ENCODE peak calls at places on chromosome 3, in four cellular contexts. G, Y, W and V are unnamed samples. For H3K36me3, the result is how much of the 10 kb centered on the place peaks cover.

GRCh38 chr3:71912839-71913495 is 128.0 kb upstream of the PROK2 start:
- DNase-seq in G (no peak), Y (no peak), W (no peak), V (no peak)

GRCh38 chr3:14602804-14603644 is 48.5 kb upstream of the CCDC174 start:
- DNase-seq in W (no peak), G (no peak), Y (no peak), V (no peak)

GRCh38 chr3:99909714-99910508 is 92.2 kb downstream of the CMSS1 start:
- DNase-seq in W (no peak), G (no peak), Y (no peak), V (no peak)

GRCh38 chr3:12227833-12228232 is 61.0 kb upstream of the PPARG start:
- DNase-seq in Y (no peak), W (no peak), G (no peak), V (no peak)

GRCh38 chr3:134525293-134525692 is 39.4 kb downstream of the CEP63 start:
- DNase-seq in G (no peak), Y (no peak), W (no peak), V (no peak)

GRCh38 chr3:187967097-187967496 is 186.9 kb upstream of the LPP start:
- DNase-seq in W (no peak), Y (no peak), G (no peak), V (no peak)

GRCh38 chr3:150757768-150758167 is 5.2 kb downstream of the SIAH2 start:
- DNase-seq in Y (no peak), G (no peak), W (no peak), V (no peak)

GRCh38 chr3:123535580-123535979 is 49.3 kb downstream of the HACD2 start:
- DNase-seq in W (no peak), G (no peak), Y (no peak), V (no peak)

GRCh38 chr3:115160295-115160694 is 13.2 kb upstream of the ZBTB20 start:
- DNase-seq in W (no peak), G (no peak), Y (no peak), V (no peak)

GRCh38 chr3:101131767-101132166 is 138.5 kb upstream of the ABI3BP start:
- DNase-seq in G (no peak), W (no peak), Y (no peak), V (no peak)

GRCh38 chr3:102747611-102748010 is 312.8 kb downstream of the ZPLD1 start:
- DNase-seq in Y (no peak), G (no peak), W (no peak), V (no peak)

GRCh38 chr3:50450135-50450911 is 53.1 kb downstream of the CACNA2D2 start:
- DNase-seq in W (peak), Y (peak), G (peak), V (peak)

GRCh38 chr3:151567477-151567876 is 106.6 kb upstream of the IGSF10 start:
- DNase-seq in W (no peak), G (no peak), Y (no peak), V (no peak)

GRCh38 chr3:29514170-29514569 is 233.3 kb downstream of the RBMS3 start:
- DNase-seq in G (no peak), W (no peak), Y (no peak), V (no peak)

GRCh38 chr3:4751057-4752051 is 227.9 kb upstream of the BHLHE40 start:
- DNase-seq in Y (no peak), G (no peak), W (no peak), V (no peak)

GRCh38 chr3:11671648-11672100 is 28.0 kb upstream of the VGLL4 start:
- DNase-seq in G (no peak), Y (no peak), W (no peak), V (no peak)

GRCh38 chr3:156808025-156808424 is 18.1 kb upstream of the LEKR1 start:
- DNase-seq in Y (no peak), G (no peak), W (no peak), V (no peak)

GRCh38 chr3:126077754-126078153 is 6.2 kb downstream of the SLC41A3 start:
- DNase-seq in G (no peak), W (no peak), Y (no peak), V (no peak)

GRCh38 chr3:59425942-59426341 is 376.1 kb upstream of the CFAP20DC start:
- DNase-seq in G (no peak), W (no peak), Y (no peak), V (no peak)

GRCh38 chr3:126156468-126156867 is 23.9 kb downstream of the ALDH1L1 start:
- DNase-seq in G (no peak), Y (no peak), W (no peak), V (no peak)

GRCh38 chr3:157129782-157130137 is 30.2 kb downstream of the CCNL1 start:
- DNase-seq in G (no peak), W (no peak), Y (no peak), V (no peak)

GRCh38 chr3:56123487-56123886 is 344.8 kb downstream of the ERC2 start:
- DNase-seq in G (no peak), Y (no peak), W (no peak), V (no peak)

GRCh38 chr3:41301548-41301947 is 102.2 kb downstream of the CTNNB1 start:
- DNase-seq in G (no peak), W (no peak), Y (no peak), V (no peak)

GRCh38 chr3:53570709-53571108 is 76.3 kb downstream of the CACNA1D start:
- DNase-seq in W (no peak), G (no peak), Y (no peak), V (no peak)

GRCh38 chr3:28347374-28348285 is 891 bp upstream of the ZCWPW2 start:
- DNase-seq in G (no peak), W (no peak), Y (no peak), V (no peak)

GRCh38 chr3:120338517-120338916 is 10.6 kb downstream of the LRRC58 start:
- DNase-seq in Y (no peak), W (no peak), G (no peak), V (no peak)
- H3K36me3 ChIP-seq in Y (under half), W (under half), G (under half), V (under half)

GRCh38 chr3:18098960-18099587 is 326.1 kb downstream of the SATB1 start:
- DNase-seq in W (no peak), Y (no peak), G (no peak), V (no peak)
- TF ChIP-seq EP300 in W (no peak), Y (no peak), G (no peak), V (no peak)

GRCh38 chr3:23656821-23657220 is 148.9 kb upstream of the UBE2E1 start:
- DNase-seq in G (no peak), Y (no peak), W (no peak), V (no peak)

GRCh38 chr3:23662079-23662617 is 143.6 kb upstream of the UBE2E1 start:
- DNase-seq in W (no peak), Y (no peak), G (no peak), V (no peak)

GRCh38 chr3:23657647-23658046 is 148.1 kb upstream of the UBE2E1 start:
- DNase-seq in G (no peak), Y (no peak), W (no peak), V (no peak)

GRCh38 chr3:23659274-23659673 is 146.5 kb upstream of the UBE2E1 start:
- DNase-seq in G (no peak), Y (no peak), W (no peak), V (no peak)

GRCh38 chr3:23659840-23660430 is 145.8 kb upstream of the UBE2E1 start:
- DNase-seq in W (no peak), Y (no peak), G (no peak), V (no peak)
- H3K4me3 ChIP-seq in W (no peak), Y (no peak), G (no peak), V (no peak)

GRCh38 chr3:147744967-147745366 is 335.8 kb downstream of the ZIC1 start:
- DNase-seq in G (no peak), W (no peak), Y (no peak), V (no peak)
- H3K36me3 ChIP-seq in G (under half), W (under half), Y (under half), V (under half)

DNA sequence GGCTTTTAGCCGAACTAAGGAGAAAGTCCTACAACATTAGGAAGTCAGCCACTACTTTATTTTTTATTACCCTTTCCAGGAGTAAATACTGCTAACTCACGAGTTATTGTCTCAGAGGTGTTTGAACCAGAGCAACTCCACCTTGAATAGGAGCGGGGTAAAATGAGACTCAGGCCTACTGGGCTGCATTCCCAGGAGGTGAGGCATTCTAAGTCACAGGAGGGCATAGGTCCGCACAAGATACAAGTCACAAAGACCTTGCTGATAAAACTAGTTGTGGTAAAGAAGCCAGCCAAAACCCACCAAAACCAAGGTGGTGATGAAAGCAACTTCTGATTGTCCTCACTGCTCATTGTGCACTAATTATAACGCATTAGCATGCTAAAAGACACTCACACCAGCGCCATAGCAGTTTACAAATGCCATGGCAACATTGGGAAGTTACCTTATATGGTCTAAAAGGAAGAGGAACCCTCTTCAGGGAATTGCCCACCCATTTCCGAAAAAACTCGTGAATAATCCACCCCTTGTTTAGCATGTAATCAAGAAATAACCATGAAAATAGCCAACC is 555.9 kb downstream of the IGSF11 start:
- DNase-seq in Y (no peak), G (no peak), W (no peak), V (no peak)
- TF ChIP-seq EP300 in Y (no peak), G (no peak), W (no peak), V (no peak)

GRCh38 chr3:111668912-111669488 is 73.9 kb upstream of the ZBED2 start:
- DNase-seq in W (no peak), G (no peak), Y (no peak), V (no peak)

GRCh38 chr3:111668321-111668720 is 73.2 kb upstream of the ZBED2 start:
- DNase-seq in Y (no peak), W (no peak), G (no peak), V (no peak)

GRCh38 chr3:111666041-111666735 is 71.0 kb upstream of the ZBED2 start:
- DNase-seq in G (no peak), W (no peak), Y (no peak), V (no peak)

GRCh38 chr3:111667170-111667569 is 72.0 kb upstream of the ZBED2 start:
- DNase-seq in G (no peak), W (no peak), Y (no peak), V (no peak)

GRCh38 chr3:111667621-111668239 is 72.6 kb upstream of the ZBED2 start:
- DNase-seq in G (no peak), W (no peak), Y (no peak), V (no peak)
- H3K4me3 ChIP-seq in G (no peak), W (no peak), Y (no peak), V (no peak)

DNA sequence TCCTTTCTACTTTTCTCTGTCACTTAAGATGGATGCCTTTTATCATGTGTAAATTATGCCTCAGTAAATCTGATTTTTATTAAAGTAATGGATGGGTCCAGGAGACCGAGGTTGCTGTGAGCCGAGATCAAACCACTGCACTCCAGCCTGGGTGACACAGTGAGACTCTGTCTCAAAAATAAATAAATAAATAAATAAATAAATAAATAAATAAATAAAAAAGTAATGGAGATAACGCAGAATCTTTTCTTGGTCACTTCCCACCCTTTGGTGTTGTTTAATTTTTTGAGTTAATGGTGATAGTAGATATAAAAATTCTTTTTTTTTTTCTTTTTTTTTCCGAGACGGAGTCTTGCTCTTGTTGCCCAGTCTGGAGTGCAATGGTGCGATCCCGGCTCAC is 44.1 kb upstream of the MUC13 start:
- DNase-seq in Y (no peak), W (no peak), G (no peak), V (no peak)
- H3K36me3 ChIP-seq in Y (under half), W (under half), G (under half), V (under half)

GRCh38 chr3:159667261-159667660 is 321.4 kb upstream of the IL12A start:
- DNase-seq in W (no peak), G (no peak), Y (no peak), V (no peak)
- TF ChIP-seq EP300 in W (no peak), G (no peak), Y (no peak), V (no peak)